ENCODE peak calls at places on chromosomes 16 and 17, in four cellular contexts. J, M, P and L are unnamed samples.

GRCh38 chr17:28485049-28485448 is 11.6 kb downstream of the SLC13A2 start:
- DNase-seq in J (no peak), P (no peak), M (no peak), L (no peak)

GRCh38 chr16:56848056-56848936 is 16.7 kb upstream of the SLC12A3 start:
- DNase-seq in P (no peak), J (peak; percentile 45), M (peak; percentile 42), L (no peak)

GRCh38 chr17:30113213-30113612 is 3.4 kb upstream of the NSRP1 start:
- DNase-seq in J (no peak), M (no peak), P (no peak), L (peak; percentile 32)

GRCh38 chr17:67520282-67520906 is 143.3 kb downstream of the PITPNC1 start:
- DNase-seq in J (peak; percentile 39), P (no peak), M (peak; percentile 52), L (no peak)

GRCh38 chr16:4391635-4392381 is 20.2 kb downstream of the VASN start:
- DNase-seq in J (no peak), P (peak; percentile 67), M (no peak), L (no peak)

GRCh38 chr17:44211281-44212265 is 7.9 kb downstream of the UBTF start:
- DNase-seq in P (no peak), J (peak; percentile 65), M (no peak), L (no peak)

GRCh38 chr16:81446318-81447275 is 2.0 kb downstream of the CMIP start:
- DNase-seq in P (no peak), J (peak; percentile 60), M (peak; percentile 75), L (peak; percentile 47)

GRCh38 chr16:17461951-17462729 is 8.6 kb downstream of the XYLT1 start:
- DNase-seq in M (peak; percentile 77), J (no peak), P (peak; percentile 56), L (no peak)

GRCh38 chr16:28136751-28137434 is 73.4 kb upstream of the GSG1L start:
- DNase-seq in M (peak; percentile 61), J (no peak), P (peak; percentile 37), L (no peak)

GRCh38 chr16:85420501-85421337 is 192.4 kb upstream of the GSE1 start:
- DNase-seq in J (peak; percentile 71), P (peak; percentile 79), M (peak; percentile 76), L (peak; percentile 82)

GRCh38 chr17:79926308-79927135 is 87.3 kb upstream of the CBX4 start:
- DNase-seq in M (no peak), P (no peak), J (no peak), L (no peak)

GRCh38 chr16:49835116-49835880 is 20.6 kb downstream of the ZNF423 start:
- DNase-seq in M (no peak), J (no peak), P (no peak), L (no peak)

GRCh38 chr16:49833055-49833454 is 22.9 kb downstream of the ZNF423 start:
- DNase-seq in M (peak; percentile 69), J (peak; percentile 40), P (no peak), L (peak; percentile 73)

GRCh38 chr16:49832177-49832576 is 23.7 kb downstream of the ZNF423 start:
- DNase-seq in P (no peak), J (no peak), M (no peak), L (no peak)

GRCh38 chr16:49834496-49835009 is 21.4 kb downstream of the ZNF423 start:
- DNase-seq in M (no peak), J (no peak), P (peak; percentile 72), L (no peak)

DNA sequence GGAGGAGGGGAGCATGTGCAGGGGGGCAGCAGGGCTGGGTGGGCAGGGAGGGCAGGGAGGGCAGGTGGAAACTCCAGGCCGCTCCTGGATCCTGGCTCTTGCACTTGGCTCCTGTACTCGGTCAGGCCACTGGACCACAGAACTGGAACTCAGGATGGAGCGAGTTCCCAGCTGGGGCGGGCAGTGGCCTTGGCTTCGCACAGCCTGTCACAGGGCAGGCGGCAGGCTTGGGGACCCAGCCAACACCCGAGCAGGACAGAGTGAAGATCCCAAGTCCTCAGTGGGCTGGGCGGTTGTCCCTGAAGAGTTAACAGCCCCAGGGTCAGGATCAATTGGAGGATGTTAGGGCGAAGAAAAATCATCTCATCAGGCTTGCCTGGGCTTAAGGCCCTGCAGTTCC is 22.1 kb downstream of the ZNF423 start:
- DNase-seq in J (peak; percentile 36), P (no peak), M (no peak), L (no peak)
- H3K4me1 ChIP-seq in J (peaks cover 35% of the 10 kb centered on the region), P (peaks cover 55% of the 10 kb centered on the region), M (no peaks in the 10 kb centered on the region), L (peaks cover 20% of the 10 kb centered on the region)

GRCh38 chr16:31474173-31474714 is 2.3 kb downstream of the TGFB1I1 start:
- DNase-seq in M (no peak), J (peak; percentile 44), P (no peak), L (no peak)
- H3K4me1 ChIP-seq in M (no peaks in the 10 kb centered on the region), J (peaks cover 18% of the 10 kb centered on the region), P (no peaks in the 10 kb centered on the region), L (peaks cover 10% of the 10 kb centered on the region)

GRCh38 chr17:55496094-55496881 is 15.0 kb downstream of the SMIM36 start:
- DNase-seq in P (no peak), M (peak; percentile 56), J (peak; percentile 32), L (no peak)

GRCh38 chr17:55487727-55488436 is 23.4 kb downstream of the SMIM36 start:
- DNase-seq in J (no peak), M (no peak), P (no peak), L (no peak)

GRCh38 chr17:55495239-55495638 is 16.0 kb downstream of the SMIM36 start:
- DNase-seq in M (no peak), J (no peak), P (no peak), L (no peak)

GRCh38 chr17:55492951-55493350 is 18.3 kb downstream of the SMIM36 start:
- DNase-seq in P (peak; percentile 68), M (no peak), J (no peak), L (peak; percentile 17)
- H3K4me1 ChIP-seq in P (peaks cover 17% of the 10 kb centered on the region), M (peaks cover 4% of the 10 kb centered on the region), J (peaks cover 9% of the 10 kb centered on the region), L (peaks cover 4% of the 10 kb centered on the region)

DNA sequence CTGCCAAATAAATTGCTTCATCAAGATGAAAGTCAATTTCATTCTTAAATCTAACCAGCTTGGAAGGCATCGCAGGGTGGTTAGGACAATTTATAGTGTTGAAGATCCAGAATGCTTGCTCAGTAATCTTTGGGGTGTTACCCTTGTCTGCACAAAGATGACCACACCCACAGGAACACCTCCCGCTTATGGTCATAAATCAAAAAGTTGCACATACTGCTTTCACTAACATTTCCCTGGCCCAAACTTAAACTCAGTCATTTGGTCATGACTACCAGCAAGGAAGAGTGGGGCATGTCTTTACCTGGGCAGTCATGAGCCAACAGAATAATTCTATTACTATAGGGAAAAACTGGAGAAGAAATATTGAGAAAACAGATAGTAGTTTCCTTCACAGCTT is 57.6 kb upstream of the KIF2B start:
- DNase-seq in J (no peak), P (no peak), M (no peak), L (no peak)
- H3K4me1 ChIP-seq in J (no peaks in the 10 kb centered on the region), P (no peaks in the 10 kb centered on the region), M (no peaks in the 10 kb centered on the region), L (no peaks in the 10 kb centered on the region)